ENCODE peak calls at places on chromosomes 5 and 9, in six cellular contexts. A is Ammon's horn; K is CD8-positive, alpha-beta memory T cell; D is EH; Y is nucleus accumbens; W is NB4. E is an unnamed sample.

GRCh38 chr5:119078870-119079269 is 8.0 kb downstream of the DMXL1 start:
- DNase-seq in A (no peak), K (no peak), D (peak), Y (no peak), W (no peak), E (no peak)

GRCh38 chr5:157558681-157559080 is 16.9 kb downstream of the ADAM19 start:
- DNase-seq in A (no peak), K (no peak), D (peak), Y (no peak), W (no peak), E (no peak)

GRCh38 chr5:40916213-40916612 is 6.9 kb downstream of the C7 start:
- DNase-seq in A (no peak), K (no peak), D (no peak), Y (no peak), W (no peak), E (no peak)

GRCh38 chr5:137734962-137735530 is 843 bp downstream of the KLHL3 start:
- DNase-seq in A (no peak), K (no peak), D (peak), Y (peak), W (no peak), E (no peak)

GRCh38 chr9:93059097-93059959 is 827 bp downstream of the SUSD3 start:
- DNase-seq in A (peak), K (peak), D (no peak), Y (no peak), W (peak), E (peak)

GRCh38 chr5:68431181-68431580 is 215.6 kb downstream of the PIK3R1 start:
- DNase-seq in A (no peak), K (no peak), D (no peak), Y (no peak), W (no peak), E (no peak)

GRCh38 chr9:75601280-75601679 is 289.2 kb upstream of the PCSK5 start:
- DNase-seq in A (no peak), K (no peak), D (no peak), Y (no peak), W (no peak), E (peak)

GRCh38 chr9:114604974-114605373 is 6.1 kb upstream of the TMEM268 start:
- DNase-seq in A (no peak), K (no peak), D (no peak), Y (no peak), W (no peak), E (no peak)

GRCh38 chr9:83934569-83935275 is 13.5 kb upstream of the KIF27 start:
- DNase-seq in A (no peak), K (no peak), D (peak), Y (no peak), W (peak), E (peak)

E was measured in MV-4-11.